ENCODE peak calls at places on chromosomes 11 and 22, in four cellular contexts. K is endothelial cell of umbilical vein, V is K562, G is GM12878. F is an unnamed sample.

GRCh38 chr11:13120691-13121090 is 111.6 kb downstream of the RASSF10 start:
- DNase-seq in K (peak; percentile 57), V (no peak), G (no peak), F (peak; percentile 86)

GRCh38 chr11:101870510-101870909 is 44.3 kb upstream of the CEP126 start:
- DNase-seq in K (peak; percentile 85), V (no peak), G (no peak), F (peak; percentile 87)

GRCh38 chr11:86574493-86575207 is 97.8 kb downstream of the ME3 start:
- DNase-seq in K (peak; percentile 71), V (no peak), G (no peak), F (no peak)

GRCh38 chr11:96863520-96863919 is 473.7 kb downstream of the JRKL start:
- DNase-seq in K (no peak), V (no peak), G (no peak), F (no peak)

GRCh38 chr11:72524711-72525110 is 90.4 kb upstream of the CLPB start:
- DNase-seq in K (no peak), V (no peak), G (no peak), F (peak; percentile 27)

GRCh38 chr11:111417766-111418435 is 38.8 kb upstream of the POU2AF1 start:
- DNase-seq in K (peak; percentile 33), V (no peak), G (peak; percentile 96), F (peak; percentile 99)

GRCh38 chr11:74932169-74932568 is 16.7 kb downstream of the XRRA1 start:
- DNase-seq in K (peak; percentile 58), V (no peak), G (no peak), F (peak; percentile 84)

GRCh38 chr11:119752324-119752723 is 23.3 kb upstream of the NECTIN1 start:
- DNase-seq in K (no peak), V (no peak), G (no peak), F (no peak)

GRCh38 chr11:12157241-12157661 is 46.9 kb downstream of the MICAL2 start:
- DNase-seq in K (peak; percentile 29), V (no peak), G (no peak), F (peak; percentile 84)

DNA sequence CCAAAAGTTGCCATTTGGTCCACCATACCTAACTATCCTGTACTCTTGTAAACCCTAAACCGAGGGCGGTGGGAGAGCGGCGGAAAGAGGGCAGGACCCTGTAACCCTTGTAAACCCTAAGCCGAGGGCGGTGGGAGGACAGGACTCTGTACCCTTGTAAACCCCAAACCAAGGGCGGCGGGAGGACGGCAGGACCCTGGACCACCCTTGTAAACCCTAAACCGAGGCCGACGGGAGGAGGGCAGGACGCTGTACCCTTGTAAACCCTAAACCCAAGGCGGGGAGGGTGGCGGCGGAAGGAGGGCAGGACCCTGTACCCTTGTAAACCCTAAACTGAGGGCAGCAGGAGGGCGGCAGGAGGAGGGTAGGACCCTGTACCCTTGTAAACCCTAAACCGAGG is 12.5 kb upstream of the OR52I2 start:
- DNase-seq in K (no peak), V (no peak), G (no peak), F (no peak)
- TF ChIP-seq FOS in K (no peak), V (no peak), G (no peak), F (no peak)

GRCh38 chr11:66136752-66137123 is 66.7 kb downstream of the PACS1 start:
- DNase-seq in K (no peak), V (no peak), G (no peak), F (peak; percentile 87)
- TF ChIP-seq FOS in K (no peak), V (no peak), G (no peak), F (peak; percentile 89)

GRCh38 chr22:50488886-50489285 is 2.2 kb downstream of the MIOX start:
- DNase-seq in K (no peak), V (no peak), G (no peak), F (no peak)

GRCh38 chr22:50489363-50490243 is 2.9 kb downstream of the MIOX start:
- DNase-seq in K (no peak), V (no peak), G (no peak), F (no peak)

GRCh38 chr22:50486561-50487289 is at the start of gene MIOX:
- DNase-seq in K (no peak), V (no peak), G (no peak), F (no peak)

GRCh38 chr22:50487290-50488005 is 789 bp downstream of the MIOX start:
- DNase-seq in K (no peak), V (no peak), G (no peak), F (no peak)

GRCh38 chr22:50488006-50488677 is 1.5 kb downstream of the MIOX start:
- DNase-seq in K (no peak), V (no peak), G (no peak), F (no peak)
- TF ChIP-seq FOS in K (no peak), V (no peak), G (no peak), F (no peak)

GRCh38 chr11:121212696-121213567 is 79.6 kb upstream of the SC5D start:
- DNase-seq in K (no peak), V (no peak), G (no peak), F (no peak)

GRCh38 chr11:121213568-121213893 is 79.0 kb upstream of the SC5D start:
- DNase-seq in K (no peak), V (no peak), G (no peak), F (no peak)

GRCh38 chr11:121210445-121210970 is 82.1 kb upstream of the SC5D start:
- DNase-seq in K (no peak), V (no peak), G (no peak), F (no peak)

GRCh38 chr11:121206810-121207209 is 85.8 kb upstream of the SC5D start:
- DNase-seq in K (no peak), V (no peak), G (no peak), F (no peak)

GRCh38 chr11:121207485-121208115 is 85.0 kb upstream of the SC5D start:
- DNase-seq in K (no peak), V (no peak), G (peak; percentile 50), F (no peak)
- TF ChIP-seq FOS in K (no peak), V (no peak), G (no peak), F (no peak)

GRCh38 chr11:1563149-1563638 is 8.9 kb downstream of the DUSP8 start:
- DNase-seq in K (no peak), V (no peak), G (no peak), F (no peak)

GRCh38 chr11:1565173-1565903 is 6.7 kb downstream of the DUSP8 start:
- DNase-seq in K (no peak), V (no peak), G (no peak), F (no peak)

GRCh38 chr11:1563697-1564534 is 8.2 kb downstream of the DUSP8 start:
- DNase-seq in K (no peak), V (no peak), G (no peak), F (no peak)

GRCh38 chr11:1565904-1566247 is 6.2 kb downstream of the DUSP8 start:
- DNase-seq in K (no peak), V (no peak), G (no peak), F (no peak)

DNA sequence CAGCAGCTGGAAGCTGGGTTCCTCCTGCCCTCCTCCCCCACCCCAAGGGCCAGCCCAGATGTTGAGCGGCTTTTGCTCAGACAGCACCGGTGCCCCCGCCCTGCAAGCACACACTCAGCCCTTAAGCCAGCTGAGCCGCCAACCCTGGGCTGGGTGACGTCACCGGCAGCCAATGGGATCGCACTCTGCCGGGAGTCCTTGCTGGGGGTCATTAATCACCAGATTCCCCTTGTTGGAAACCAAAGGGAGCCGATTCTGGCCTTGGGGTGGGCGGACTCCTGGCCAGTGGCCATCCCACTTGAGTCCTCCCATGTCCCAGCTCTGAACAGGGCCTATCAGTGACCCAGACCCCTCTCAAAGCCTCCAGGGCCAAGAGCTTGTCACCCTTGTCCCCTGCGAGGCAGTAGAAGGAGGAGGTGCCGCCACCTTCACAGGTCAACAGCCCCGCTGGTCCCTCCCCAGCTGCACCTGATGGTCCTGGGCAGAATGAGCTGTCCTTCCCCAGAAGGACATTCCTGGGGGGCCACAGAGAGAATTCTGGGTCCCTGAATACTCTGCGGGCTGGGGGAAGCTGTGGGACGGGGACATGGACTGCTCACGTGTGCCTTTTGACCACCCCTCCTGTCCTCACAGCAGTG is 7.4 kb downstream of the DUSP8 start:
- DNase-seq in K (peak; percentile 57), V (peak; percentile 94), G (no peak), F (peak; percentile 94)
- TF ChIP-seq FOS in K (no peak), V (no peak), G (no peak), F (peak; percentile 66)

DNA sequence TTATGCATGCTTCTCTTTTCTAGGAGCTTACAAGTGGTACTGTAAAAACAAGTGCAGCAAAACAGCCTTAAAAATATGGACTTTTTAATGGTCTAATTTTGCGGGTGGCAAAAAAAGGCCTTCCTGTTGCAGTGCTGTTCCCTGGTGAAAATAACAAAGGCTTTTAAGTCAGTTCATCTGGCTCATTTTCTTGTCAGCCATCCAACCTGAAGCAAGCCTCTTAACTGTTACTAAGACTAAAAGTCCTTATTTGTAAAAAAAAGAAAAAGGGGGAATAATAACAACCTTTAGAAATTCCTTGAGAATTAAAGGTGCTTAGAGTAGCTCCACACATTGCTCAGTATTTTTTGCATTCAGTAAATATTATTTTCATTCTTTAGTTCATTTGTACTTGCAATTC is 200.5 kb upstream of the CHORDC1 start:
- DNase-seq in K (peak; percentile 10), V (no peak), G (no peak), F (no peak)
- TF ChIP-seq FOS in K (no peak), V (no peak), G (no peak), F (no peak)

GRCh38 chr11:34416746-34417145 is 22.0 kb upstream of the CAT start:
- DNase-seq in K (no peak), V (no peak), G (no peak), F (no peak)

GRCh38 chr11:34413263-34413662 is 25.5 kb upstream of the CAT start:
- DNase-seq in K (no peak), V (no peak), G (no peak), F (no peak)

GRCh38 chr11:34416088-34416487 is 22.6 kb upstream of the CAT start:
- DNase-seq in K (no peak), V (no peak), G (no peak), F (no peak)

GRCh38 chr11:34417203-34417602 is 21.5 kb upstream of the CAT start:
- DNase-seq in K (no peak), V (no peak), G (no peak), F (no peak)

DNA sequence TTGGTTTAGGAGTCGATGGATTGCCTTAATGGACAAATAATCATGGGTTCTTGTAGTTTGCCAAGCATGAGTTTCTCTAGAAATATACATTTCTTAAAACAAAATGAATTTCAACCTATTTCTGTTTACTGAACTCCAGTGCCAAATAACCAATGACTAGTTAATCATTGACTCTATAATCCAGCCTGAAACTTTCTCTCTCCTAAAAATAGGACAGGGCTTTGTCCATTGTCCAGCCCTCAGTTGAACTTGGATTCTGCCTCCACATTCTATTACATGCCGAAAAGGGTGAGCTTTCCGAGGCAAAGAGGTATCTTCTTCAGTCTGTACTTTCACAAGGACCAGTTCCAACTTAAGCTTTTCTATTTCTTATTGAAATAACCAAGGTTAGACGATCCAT is 23.2 kb upstream of the CAT start:
- DNase-seq in K (no peak), V (no peak), G (no peak), F (no peak)
- TF ChIP-seq FOS in K (no peak), V (no peak), G (no peak), F (no peak)

GRCh38 chr22:29257751-29258181 is 10.0 kb downstream of the RHBDD3 start:
- DNase-seq in K (no peak), V (no peak), G (no peak), F (no peak)
- TF ChIP-seq FOS in K (no peak), V (no peak), G (no peak), F (no peak)